ENCODE peak calls at places on chromosomes 1 and 21, in five cellular contexts. B is effector memory CD4-positive, alpha-beta T cell; M is CD8-positive, alpha-beta memory T cell; A is transverse colon; O is adipocyte. Z is an unnamed sample.
A peak's percentile ranks its signal among the peaks of the same experiment; 100 is the strongest.

GRCh38 chr1:182841368-182841988 is 2.3 kb downstream of the DHX9 start:
- DNase-seq in B (no peak), M (no peak), A (no peak), O (peak; percentile 32), Z (no peak)

GRCh38 chr1:24015226-24016210 is 35.4 kb upstream of the SRSF10 start:
- DNase-seq in B (no peak), M (no peak), A (no peak), O (peak; percentile 83), Z (peak; percentile 85)

GRCh38 chr1:205832326-205832751 is 17.6 kb downstream of the PM20D1 start:
- DNase-seq in B (no peak), M (no peak), A (no peak), O (no peak), Z (no peak)

GRCh38 chr21:35257413-35257812 is 208.3 kb upstream of the RUNX1 start:
- DNase-seq in B (no peak), M (no peak), A (peak; percentile 51), O (peak; percentile 96), Z (peak; percentile 93)

GRCh38 chr1:228005511-228006033 is 1.2 kb upstream of the WNT3A start:
- DNase-seq in B (no peak), M (no peak), A (no peak), O (no peak), Z (no peak)

GRCh38 chr1:99869304-99869703 is 19.1 kb downstream of the AGL start:
- DNase-seq in B (no peak), M (no peak), A (no peak), O (peak; percentile 75), Z (no peak)

GRCh38 chr1:97340951-97341350 is 579.9 kb downstream of the DPYD start:
- DNase-seq in B (no peak), M (no peak), A (no peak), O (peak; percentile 79), Z (peak; percentile 59)

GRCh38 chr1:210949039-210949438 is 184.9 kb downstream of the KCNH1 start:
- DNase-seq in B (no peak), M (no peak), A (no peak), O (peak; percentile 3), Z (no peak)

GRCh38 chr1:17540255-17541001 is 930 bp downstream of the ARHGEF10L start:
- DNase-seq in B (no peak), M (no peak), A (no peak), O (peak; percentile 67), Z (no peak)

GRCh38 chr1:235673981-235674380 is 24.4 kb upstream of the GNG4 start:
- DNase-seq in B (no peak), M (no peak), A (no peak), O (no peak), Z (no peak)

GRCh38 chr1:34780528-34780927 is 486 bp upstream of the GJB3 start:
- DNase-seq in B (no peak), M (no peak), A (no peak), O (no peak), Z (no peak)
- H3K4me3 ChIP-seq in B (no peak overlapping the region), M (no peak overlapping the region), A (no peak overlapping the region), O (no peak overlapping the region), Z (no peak overlapping the region)

GRCh38 chr1:96049759-96050409 is 671.7 kb upstream of the PTBP2 start:
- DNase-seq in B (no peak), M (no peak), A (no peak), O (no peak), Z (no peak)
- H3K4me3 ChIP-seq in B (no peak overlapping the region), M (no peak overlapping the region), A (no peak overlapping the region), O (no peak overlapping the region), Z (no peak overlapping the region)

DNA sequence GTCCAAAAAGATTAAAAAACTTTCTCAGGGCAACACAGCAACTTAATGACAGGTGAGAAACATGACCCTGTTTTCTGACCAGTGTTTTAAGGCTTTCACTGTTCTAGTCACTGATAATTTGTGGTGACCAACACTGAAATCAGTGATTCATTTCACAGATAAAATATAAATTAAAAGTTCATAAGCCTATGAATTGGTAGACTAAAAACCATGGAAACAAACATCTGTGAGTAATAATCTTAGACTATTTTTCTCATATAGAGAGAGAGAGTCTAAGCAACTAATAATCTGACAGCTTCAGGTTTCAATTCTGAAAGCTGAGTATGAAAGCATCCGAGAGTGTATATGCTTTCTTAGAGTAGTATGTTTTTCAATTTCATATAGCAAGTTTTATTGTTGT is 536.9 kb downstream of the ADGRL2 start:
- DNase-seq in B (no peak), M (no peak), A (no peak), O (no peak), Z (no peak)
- H3K4me3 ChIP-seq in B (no peak overlapping the region), M (no peak overlapping the region), A (no peak overlapping the region), O (no peak overlapping the region), Z (no peak overlapping the region)

GRCh38 chr1:242002528-242002927 is 3.6 kb upstream of the MAP1LC3C start:
- DNase-seq in B (no peak), M (no peak), A (no peak), O (peak; percentile 57), Z (no peak)

GRCh38 chr1:241998412-241998921 is 431 bp downstream of the MAP1LC3C start:
- DNase-seq in B (no peak), M (peak; percentile 6), A (peak; percentile 81), O (peak; percentile 76), Z (peak; percentile 62)

GRCh38 chr1:241997401-241997800 is 1.5 kb downstream of the MAP1LC3C start:
- DNase-seq in B (no peak), M (no peak), A (no peak), O (no peak), Z (no peak)

GRCh38 chr1:242002072-242002471 is 3.2 kb upstream of the MAP1LC3C start:
- DNase-seq in B (no peak), M (no peak), A (no peak), O (no peak), Z (no peak)

DNA sequence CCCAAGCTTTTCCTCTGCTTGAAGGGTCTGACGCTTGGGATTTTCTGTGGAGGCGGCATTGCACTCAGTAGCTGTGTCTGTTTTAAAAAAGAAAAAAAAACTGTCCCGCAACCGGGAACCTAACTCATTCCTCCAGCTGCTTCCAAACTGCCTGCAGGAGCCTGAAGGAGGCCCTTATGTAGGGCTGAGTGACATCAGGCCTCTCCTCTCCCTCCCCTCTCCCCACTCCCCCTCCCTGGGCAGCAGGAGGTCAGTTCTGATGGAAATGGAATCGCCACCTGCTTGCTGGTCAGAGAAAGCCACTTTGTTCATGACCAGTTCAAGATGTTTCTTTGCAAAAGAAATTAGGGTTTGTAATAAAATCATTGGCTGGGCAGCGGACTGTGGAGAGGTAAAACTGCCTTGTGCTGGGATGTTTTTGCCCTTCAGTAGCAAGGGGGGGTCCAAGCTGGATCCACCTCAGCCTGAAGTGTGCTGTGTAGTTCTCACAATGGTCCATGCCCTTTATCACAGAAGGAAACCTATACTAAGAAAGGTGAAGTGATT is at the start of gene MAP1LC3C:
- DNase-seq in B (no peak), M (no peak), A (no peak), O (no peak), Z (no peak)
- H3K4me3 ChIP-seq in B (no peak within 1 kb of the TSS), M (no peak within 1 kb of the TSS), A (no peak within 1 kb of the TSS), O (peak within 1 kb of the TSS; percentile 78), Z (peak within 1 kb of the TSS; percentile 33)